ENCODE peak calls at places on chromosomes 7 and 10, in five cellular contexts. N, H, T, I and F are unnamed samples.

GRCh38 chr10:100041620-100042019 is 31.9 kb upstream of the DNMBP start:
- DNase-seq in N (no peak), H (no peak), T (no peak), I (no peak), F (no peak)

GRCh38 chr10:6458814-6459213 is 121.3 kb downstream of the PRKCQ start:
- DNase-seq in N (no peak), H (no peak), T (no peak), I (peak; percentile 7), F (no peak)

GRCh38 chr10:123044391-123044790 is 35.6 kb downstream of the ACADSB start:
- DNase-seq in N (peak; percentile 36), H (peak; percentile 46), T (no peak), I (no peak), F (no peak)

GRCh38 chr10:33772370-33773331 is 438.2 kb upstream of the NRP1 start:
- DNase-seq in N (no peak), H (peak; percentile 11), T (peak; percentile 64), I (no peak), F (no peak)

GRCh38 chr7:96636979-96637378 is 72.7 kb downstream of the SEM1 start:
- DNase-seq in N (no peak), H (no peak), T (no peak), I (no peak), F (no peak)

GRCh38 chr10:78316451-78316931 is 282.8 kb downstream of the RPS24 start:
- DNase-seq in N (peak; percentile 25), H (peak; percentile 72), T (no peak), I (no peak), F (no peak)

GRCh38 chr7:157176771-157177170 is 38.0 kb downstream of the UBE3C start:
- DNase-seq in N (no peak), H (no peak), T (no peak), I (no peak), F (no peak)

GRCh38 chr10:110376021-110376773 is 71.5 kb upstream of the SMNDC1 start:
- DNase-seq in N (no peak), H (no peak), T (no peak), I (no peak), F (peak; percentile 82)

GRCh38 chr7:464712-465461 is 54.8 kb downstream of the PDGFA start:
- DNase-seq in N (peak; percentile 17), H (peak; percentile 65), T (no peak), I (no peak), F (no peak)

GRCh38 chr7:44289341-44290249 is 35.8 kb downstream of the CAMK2B start:
- DNase-seq in N (no peak), H (no peak), T (no peak), I (no peak), F (no peak)

GRCh38 chr10:45373783-45374450 is at the start of gene ALOX5:
- DNase-seq in N (no peak), H (peak; percentile 10), T (no peak), I (peak; percentile 26), F (no peak)

GRCh38 chr10:101292194-101293006 is 61.6 kb upstream of the BTRC start:
- DNase-seq in N (no peak), H (peak; percentile 48), T (no peak), I (no peak), F (no peak)

GRCh38 chr10:84026821-84027257 is 112.5 kb upstream of the GHITM start:
- DNase-seq in N (no peak), H (peak; percentile 30), T (no peak), I (peak; percentile 4), F (no peak)

GRCh38 chr10:118974951-118975350 is 54.6 kb upstream of the NANOS1 start:
- DNase-seq in N (no peak), H (no peak), T (no peak), I (no peak), F (no peak)

GRCh38 chr7:45241339-45242109 is 83.9 kb downstream of the RAMP3 start:
- DNase-seq in N (no peak), H (no peak), T (no peak), I (no peak), F (no peak)

GRCh38 chr10:89653410-89653828 is 8.4 kb upstream of the PANK1 start:
- DNase-seq in N (no peak), H (no peak), T (no peak), I (no peak), F (peak; percentile 92)

GRCh38 chr10:8034666-8035640 is 19.5 kb upstream of the GATA3 start:
- DNase-seq in N (no peak), H (no peak), T (no peak), I (no peak), F (no peak)

GRCh38 chr10:117911684-117912083 is 135.1 kb downstream of the RAB11FIP2 start:
- DNase-seq in N (no peak), H (no peak), T (no peak), I (no peak), F (no peak)

GRCh38 chr10:104291439-104291951 is 22.5 kb downstream of the GSTO2 start:
- DNase-seq in N (peak; percentile 91), H (peak; percentile 95), T (peak; percentile 64), I (peak; percentile 88), F (peak; percentile 68)

GRCh38 chr7:106812027-106812643 is 52.9 kb upstream of the PIK3CG start:
- DNase-seq in N (no peak), H (peak; percentile 49), T (no peak), I (no peak), F (no peak)

GRCh38 chr10:119896061-119896655 is 3.6 kb downstream of the SEC23IP start:
- DNase-seq in N (peak; percentile 84), H (peak; percentile 90), T (no peak), I (no peak), F (no peak)

GRCh38 chr7:105752671-105753275 is 123.6 kb downstream of the ATXN7L1 start:
- DNase-seq in N (no peak), H (no peak), T (no peak), I (no peak), F (no peak)

GRCh38 chr7:137881607-137882260 is 35.0 kb upstream of the DGKI start:
- DNase-seq in N (no peak), H (no peak), T (no peak), I (no peak), F (no peak)

GRCh38 chr10:110893559-110894179 is 21.9 kb downstream of the PDCD4 start:
- DNase-seq in N (peak; percentile 51), H (peak; percentile 72), T (no peak), I (no peak), F (peak; percentile 40)